ENCODE peak calls at places on chromosomes 11 and 22, in eight cellular contexts. One of them, this sample, is unnamed.

GRCh38 chr11:68038226-68038717 is 553 bp upstream of the TCIRG1 start:
- DNase-seq in lower lobe of right lung: peak; percentile 59
- DNase-seq in osteocyte: no peak
- DNase-seq in ovary: no peak
- DNase-seq in Caki2: no peak
- DNase-seq in CD4-positive, alpha-beta T cell: no peak
- DNase-seq in HTR-8/SVneo: no peak
- DNase-seq in MM.1S: peak; percentile 50
- DNase-seq in this sample: no peak

GRCh38 chr22:46770151-46770641 is 7.7 kb downstream of the TBC1D22A start:
- DNase-seq in lower lobe of right lung: peak; percentile 37
- DNase-seq in HTR-8/SVneo: no peak
- DNase-seq in MM.1S: no peak
- DNase-seq in ovary: peak; percentile 51
- DNase-seq in CD4-positive, alpha-beta T cell: no peak
- DNase-seq in Caki2: no peak
- DNase-seq in osteocyte: no peak
- DNase-seq in this sample: no peak

GRCh38 chr22:42451499-42452145 is 19.4 kb upstream of the NFAM1 start:
- DNase-seq in osteocyte: no peak
- DNase-seq in lower lobe of right lung: no peak
- DNase-seq in ovary: no peak
- DNase-seq in MM.1S: no peak
- DNase-seq in HTR-8/SVneo: no peak
- DNase-seq in Caki2: no peak
- DNase-seq in CD4-positive, alpha-beta T cell: no peak
- DNase-seq in this sample: no peak

GRCh38 chr11:59173080-59173963 is 1.4 kb downstream of the DTX4 start:
- DNase-seq in ovary: peak; percentile 61
- DNase-seq in CD4-positive, alpha-beta T cell: no peak
- DNase-seq in osteocyte: peak; percentile 82
- DNase-seq in HTR-8/SVneo: peak; percentile 38
- DNase-seq in MM.1S: no peak
- DNase-seq in Caki2: no peak
- DNase-seq in lower lobe of right lung: peak; percentile 64
- DNase-seq in this sample: no peak

GRCh38 chr11:57785072-57785471 is 23.5 kb downstream of the CTNND1 start:
- DNase-seq in Caki2: no peak
- DNase-seq in HTR-8/SVneo: no peak
- DNase-seq in lower lobe of right lung: no peak
- DNase-seq in MM.1S: no peak
- DNase-seq in CD4-positive, alpha-beta T cell: no peak
- DNase-seq in ovary: no peak
- DNase-seq in osteocyte: no peak
- DNase-seq in this sample: no peak

GRCh38 chr11:9104581-9104980 is 13.2 kb upstream of the SCUBE2 start:
- DNase-seq in MM.1S: no peak
- DNase-seq in lower lobe of right lung: no peak
- DNase-seq in CD4-positive, alpha-beta T cell: no peak
- DNase-seq in HTR-8/SVneo: no peak
- DNase-seq in ovary: no peak
- DNase-seq in Caki2: no peak
- DNase-seq in osteocyte: no peak
- DNase-seq in this sample: no peak

GRCh38 chr11:2097356-2097997 is 41.7 kb downstream of the IGF2 start:
- DNase-seq in CD4-positive, alpha-beta T cell: no peak
- DNase-seq in MM.1S: no peak
- DNase-seq in Caki2: peak; percentile 8
- DNase-seq in lower lobe of right lung: peak; percentile 62
- DNase-seq in ovary: peak; percentile 88
- DNase-seq in osteocyte: no peak
- DNase-seq in HTR-8/SVneo: peak; percentile 75
- DNase-seq in this sample: no peak

GRCh38 chr11:34053161-34053686 is 1.7 kb downstream of the CAPRIN1 start:
- DNase-seq in osteocyte: no peak
- DNase-seq in ovary: peak; percentile 70
- DNase-seq in CD4-positive, alpha-beta T cell: peak; percentile 66
- DNase-seq in MM.1S: peak; percentile 79
- DNase-seq in HTR-8/SVneo: peak; percentile 61
- DNase-seq in lower lobe of right lung: peak; percentile 87
- DNase-seq in Caki2: peak; percentile 65
- DNase-seq in this sample: peak; percentile 65

GRCh38 chr11:14500181-14500651 is 605 bp upstream of the COPB1 start:
- DNase-seq in ovary: peak; percentile 39
- DNase-seq in MM.1S: peak; percentile 75
- DNase-seq in HTR-8/SVneo: peak; percentile 36
- DNase-seq in osteocyte: no peak
- DNase-seq in CD4-positive, alpha-beta T cell: peak; percentile 43
- DNase-seq in Caki2: peak; percentile 56
- DNase-seq in lower lobe of right lung: peak; percentile 66
- DNase-seq in this sample: peak; percentile 29

GRCh38 chr22:46798366-46799057 is 36.1 kb downstream of the TBC1D22A start:
- DNase-seq in CD4-positive, alpha-beta T cell: peak; percentile 69
- DNase-seq in MM.1S: peak; percentile 67
- DNase-seq in Caki2: peak; percentile 64
- DNase-seq in lower lobe of right lung: peak; percentile 85
- DNase-seq in HTR-8/SVneo: peak; percentile 73
- DNase-seq in osteocyte: peak; percentile 93
- DNase-seq in ovary: peak; percentile 86
- DNase-seq in this sample: peak; percentile 32

This sample was measured in effector CD8-positive, alpha-beta T cell.